ENCODE peak calls at places on chromosomes 6 and 20, in six cellular contexts. A, K, Z, Q, J and Y are unnamed samples. For H3K4me1, the result is how much of the 10 kb centered on the place peaks cover.

GRCh38 chr20:36808317-36809257 is 35.0 kb upstream of the DSN1 start:
- DNase-seq in J (no peak), Q (peak), K (peak), A (peak), Z (no peak), Y (peak)

GRCh38 chr6:66307490-66307889 is 600.5 kb upstream of the EYS start:
- DNase-seq in Q (no peak), Z (no peak), K (peak), J (no peak), A (no peak), Y (no peak)

GRCh38 chr20:38723982-38724602 is at the start of gene SLC32A1:
- DNase-seq in J (no peak), Q (no peak), Z (no peak), A (no peak), K (no peak), Y (no peak)

GRCh38 chr6:39927159-39927558 is 7.1 kb downstream of the MOCS1 start:
- DNase-seq in K (no peak), J (no peak), Q (no peak), A (peak), Z (peak), Y (no peak)

GRCh38 chr6:3336859-3337515 is 78.2 kb downstream of the PSMG4 start:
- DNase-seq in J (no peak), K (no peak), Z (no peak), A (no peak), Q (no peak), Y (no peak)

GRCh38 chr6:96899019-96899418 is 1.3 kb upstream of the NDUFAF4 start:
- DNase-seq in K (peak), J (no peak), Z (no peak), Q (no peak), A (peak), Y (no peak)

GRCh38 chr20:16107172-16107870 is 465.9 kb downstream of the KIF16B start:
- DNase-seq in Q (no peak), A (peak), Z (peak), K (no peak), J (no peak), Y (no peak)

GRCh38 chr20:57398901-57399535 is 7.8 kb downstream of the RBM38 start:
- DNase-seq in A (no peak), Z (no peak), K (no peak), Q (no peak), J (no peak), Y (peak)

GRCh38 chr6:44298055-44298803 is 14.9 kb downstream of the AARS2 start:
- DNase-seq in Q (no peak), K (peak), A (no peak), J (no peak), Z (no peak), Y (no peak)

GRCh38 chr6:683742-684440 is 9.0 kb downstream of the EXOC2 start:
- DNase-seq in Q (no peak), J (no peak), Z (no peak), K (no peak), A (no peak), Y (no peak)

GRCh38 chr6:116888732-116889360 is 11.8 kb downstream of the RFX6 start:
- DNase-seq in Z (no peak), Q (no peak), A (no peak), J (no peak), K (no peak), Y (no peak)

GRCh38 chr20:45095753-45096371 is 5.1 kb downstream of the KCNS1 start:
- DNase-seq in A (peak), Q (peak), K (peak), Z (peak), J (peak), Y (no peak)

GRCh38 chr20:10040070-10040970 is 5.5 kb downstream of the ANKEF1 start:
- DNase-seq in Q (no peak), K (peak), J (no peak), Z (no peak), A (no peak), Y (no peak)

GRCh38 chr6:4280721-4281120 is 145.3 kb upstream of the ECI2 start:
- DNase-seq in J (no peak), Z (no peak), K (peak), A (peak), Q (no peak), Y (no peak)

GRCh38 chr6:123338394-123338793 is 298.4 kb downstream of the TRDN start:
- DNase-seq in Z (peak), K (no peak), J (no peak), Q (no peak), A (no peak), Y (no peak)

DNA sequence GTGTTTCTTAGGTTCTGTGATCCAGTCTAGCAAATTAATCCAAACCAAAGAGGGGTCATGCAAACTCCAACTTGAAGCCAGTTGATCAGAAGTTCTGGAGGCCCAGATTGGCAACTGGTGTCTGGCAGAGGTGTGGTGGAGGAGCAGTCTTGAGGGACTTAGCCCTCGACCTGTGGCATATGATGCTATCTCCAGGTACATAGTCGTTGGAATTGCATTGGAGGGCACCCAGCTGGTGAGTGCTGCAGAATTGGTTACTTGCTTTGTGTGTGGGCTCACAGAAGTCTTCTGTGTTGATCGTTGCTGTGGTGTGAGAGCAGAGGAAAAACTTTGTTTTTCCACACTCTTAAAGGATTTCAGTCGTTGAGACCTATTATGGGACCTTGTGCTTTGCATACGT is 7.7 kb downstream of the PANK2 start:
- DNase-seq in A (peak), Q (no peak), K (no peak), Z (no peak), J (no peak), Y (no peak)
- H3K4me3 ChIP-seq in A (no peak), Q (no peak), K (no peak), Z (no peak), J (no peak), Y (no peak)

DNA sequence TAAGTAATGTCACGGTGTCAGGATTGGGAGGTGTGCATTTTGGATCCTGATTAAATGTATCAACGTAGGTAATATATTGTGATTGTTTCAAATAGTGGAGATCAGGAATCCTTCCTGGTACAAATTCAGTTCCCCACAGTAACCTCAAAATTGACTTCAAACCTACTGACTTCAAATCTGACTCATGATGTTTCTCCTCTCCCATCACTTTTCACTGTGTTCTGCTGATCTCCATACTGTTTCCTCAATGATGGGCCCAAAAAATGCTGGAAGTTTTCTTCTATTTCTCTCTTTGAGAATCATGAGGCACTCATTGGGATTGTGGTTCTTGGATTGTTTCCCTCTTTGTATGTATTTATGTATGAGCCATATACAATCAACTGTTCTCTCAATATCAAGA is 35.9 kb downstream of the LAMA2 start:
- DNase-seq in A (no peak), K (no peak), J (no peak), Q (no peak), Z (no peak), Y (no peak)
- H3K27ac ChIP-seq in A (no peak), K (no peak), J (no peak), Q (no peak), Z (no peak), Y (no peak)

DNA sequence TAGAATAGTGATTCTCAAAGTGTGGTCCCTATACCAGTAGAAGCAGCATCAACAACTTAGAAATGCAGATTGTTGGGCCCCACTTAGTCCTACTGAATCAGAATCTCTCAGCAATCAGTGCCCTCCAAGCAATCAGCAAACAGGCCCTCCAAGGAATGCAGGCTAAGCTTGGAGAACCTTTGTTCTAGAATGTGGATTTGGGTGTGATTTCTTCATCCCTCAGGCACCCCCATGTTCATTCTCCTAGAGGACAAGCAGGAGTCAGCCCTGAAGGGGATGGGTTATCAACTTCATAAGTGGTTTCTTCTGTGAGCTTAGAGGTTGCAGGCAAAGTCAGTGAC is 40.5 kb upstream of the TAF8 start:
- DNase-seq in K (no peak), Q (no peak), Z (no peak), J (no peak), A (peak), Y (no peak)
- H3K4me1 ChIP-seq in K (under half), Q (under half), Z (under half), J (under half), A (under half), Y (under half)

DNA sequence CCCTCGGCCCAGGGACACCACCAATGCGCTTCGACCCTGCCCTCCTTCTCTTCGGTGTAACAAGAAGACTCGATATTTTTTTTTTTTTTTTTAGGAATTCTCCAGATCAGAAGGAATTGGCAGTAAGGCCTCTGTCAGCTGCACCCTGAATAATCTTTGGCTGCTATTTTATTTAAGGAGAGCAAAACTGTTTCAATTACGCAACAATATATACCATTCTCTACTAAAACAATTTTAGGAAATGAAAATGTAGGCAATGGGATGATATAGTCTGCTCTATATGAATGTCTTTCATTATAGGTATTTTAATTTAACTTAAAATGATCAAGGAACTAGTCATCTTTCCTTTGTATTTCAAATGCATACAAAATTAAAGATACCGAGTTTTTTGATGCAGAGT is 13.3 kb downstream of the ZCCHC3 start:
- DNase-seq in Z (no peak), A (no peak), Q (no peak), K (no peak), J (no peak), Y (no peak)
- H3K4me3 ChIP-seq in Z (peak), A (no peak), Q (no peak), K (no peak), J (no peak), Y (no peak)

DNA sequence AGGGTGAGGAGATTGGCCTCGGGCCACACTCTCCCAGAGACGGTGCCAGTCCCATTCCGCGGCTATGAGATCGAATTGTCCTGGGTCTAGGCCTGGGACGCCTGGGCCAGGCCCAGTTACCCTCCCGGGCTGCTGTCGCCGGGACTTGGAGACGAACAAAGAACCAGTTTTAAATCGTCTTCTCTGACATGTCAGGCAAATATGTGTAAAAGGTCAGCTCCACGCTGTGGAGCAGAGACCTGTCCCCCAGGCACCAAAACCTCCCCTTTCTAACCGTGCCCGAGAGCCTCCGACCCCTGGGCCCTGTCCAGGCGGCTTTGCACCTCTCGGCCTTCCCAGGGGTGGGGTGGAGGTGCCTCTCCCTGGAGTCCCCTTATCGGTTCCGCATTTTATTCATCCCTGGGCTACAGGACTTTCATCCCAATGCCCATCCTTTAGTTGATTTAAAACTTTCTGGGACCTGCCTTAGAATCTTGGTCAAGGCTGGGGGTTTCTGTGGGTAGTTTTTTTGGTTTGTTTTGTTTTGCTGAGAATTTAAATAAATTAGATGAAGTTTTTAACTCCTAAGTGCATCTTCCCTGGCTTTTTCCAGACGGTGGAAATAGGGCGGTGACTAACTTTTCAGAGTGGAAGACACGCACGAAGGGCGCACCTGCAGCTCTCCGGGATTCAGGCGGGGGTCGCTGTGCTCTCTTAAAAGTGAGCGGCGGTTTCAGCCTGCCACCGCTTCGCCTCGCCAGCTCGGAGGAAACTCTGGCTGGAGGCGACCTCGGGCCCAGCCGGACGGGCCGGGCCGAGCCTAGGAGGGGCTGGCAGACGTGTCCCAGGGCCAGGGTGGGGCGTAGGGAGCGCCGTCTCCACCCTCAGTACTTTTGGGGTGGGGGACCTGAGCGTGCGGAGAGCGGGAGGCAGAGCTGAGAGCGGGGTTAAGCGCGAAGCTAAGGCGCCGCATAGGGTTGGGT is 6.0 kb upstream of the TFAP2A start:
- DNase-seq in A (no peak), Z (no peak), J (no peak), K (no peak), Q (no peak), Y (no peak)
- H3K27ac ChIP-seq in A (no peak), Z (no peak), J (no peak), K (no peak), Q (no peak), Y (no peak)

DNA sequence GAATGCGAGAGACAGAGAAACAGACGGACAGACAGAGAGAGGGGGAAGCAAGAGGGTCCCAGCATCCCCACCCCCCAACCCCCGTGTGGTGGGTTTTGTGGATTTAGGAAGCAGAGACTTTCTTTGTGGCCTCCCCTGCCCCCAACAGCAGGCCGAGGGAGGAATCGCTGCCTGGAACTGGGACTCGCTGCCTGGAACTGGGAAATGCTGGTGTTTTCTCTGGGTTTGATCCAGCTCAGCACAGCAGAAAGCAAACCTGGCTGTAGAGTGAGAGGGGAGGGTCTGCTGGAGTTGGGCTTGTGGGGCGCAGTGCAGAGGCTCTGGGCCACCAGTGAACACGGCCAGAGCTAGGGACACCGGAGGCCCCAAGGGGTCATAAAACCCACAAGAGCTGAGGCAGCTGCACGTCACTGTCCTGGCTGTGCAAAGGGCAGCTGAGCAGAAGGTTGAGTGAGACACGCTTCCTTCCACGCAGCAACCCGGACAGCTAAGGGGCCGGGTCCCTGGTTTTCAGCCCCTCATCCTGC is 181.8 kb downstream of the TAF4 start:
- DNase-seq in Z (no peak), J (no peak), A (no peak), Q (no peak), K (no peak), Y (no peak)
- H3K4me1 ChIP-seq in Z (under half), J (under half), A (under half), Q (under half), K (under half), Y (under half)

DNA sequence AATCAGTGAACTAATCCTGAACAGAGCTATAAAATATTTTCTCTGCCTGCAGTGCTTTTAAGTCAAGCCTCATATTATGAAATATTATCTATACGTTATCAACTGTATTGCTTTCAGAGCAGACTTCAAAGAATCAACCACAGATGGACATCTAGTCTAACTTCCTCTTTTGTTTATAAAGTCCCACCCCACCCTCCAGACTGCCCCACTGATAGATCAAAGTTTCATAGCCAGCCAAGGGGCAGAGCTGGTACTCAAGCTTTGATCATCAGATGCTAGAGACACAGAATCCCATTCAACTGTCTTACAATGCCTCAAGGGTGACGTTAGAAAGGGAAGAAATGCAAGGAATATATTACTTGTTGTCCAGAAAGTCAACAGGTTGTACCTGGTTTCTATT is 308.3 kb downstream of the LAMA2 start:
- DNase-seq in A (no peak), Z (no peak), Q (no peak), J (no peak), K (no peak), Y (no peak)
- H3K4me3 ChIP-seq in A (no peak), Z (no peak), Q (no peak), J (no peak), K (no peak), Y (no peak)

GRCh38 chr6:157260735-157261134 is 62.6 kb downstream of the TMEM242 start:
- DNase-seq in A (no peak), K (no peak), Z (no peak), Q (no peak), J (no peak), Y (peak)
- H3K27ac ChIP-seq in A (no peak), K (no peak), Z (no peak), Q (no peak), J (no peak), Y (no peak)

GRCh38 chr20:44033344-44033743 is 118.7 kb downstream of the TOX2 start:
- DNase-seq in K (no peak), A (peak), Q (no peak), J (no peak), Z (no peak), Y (no peak)
- H3K4me1 ChIP-seq in K (under half), A (under half), Q (under half), J (under half), Z (under half), Y (under half)